ENCODE peak calls at places on chromosomes 16 and 17, in five cellular contexts. M is GM12865, H is tibial nerve, Q is Peyer's patch, R is lower leg skin. D is an unnamed sample.

GRCh38 chr17:7440113-7440822 is 956 bp downstream of the FGF11 start:
- DNase-seq in M (peak), Q (no peak), R (peak), H (no peak), D (peak)

GRCh38 chr16:28140788-28141618 is 70.8 kb downstream of the XPO6 start:
- DNase-seq in H (no peak), M (peak), Q (no peak), R (no peak), D (no peak)

GRCh38 chr16:85464342-85465305 is 148.5 kb upstream of the GSE1 start:
- DNase-seq in M (no peak), Q (no peak), R (no peak), H (no peak), D (no peak)

GRCh38 chr16:70605284-70605659 is 41.1 kb upstream of the IL34 start:
- DNase-seq in Q (no peak), H (no peak), R (no peak), M (no peak), D (no peak)

GRCh38 chr16:67110136-67110847 is 551 bp downstream of the PHAF1 start:
- DNase-seq in H (no peak), Q (no peak), R (no peak), M (no peak), D (no peak)

GRCh38 chr17:78236362-78237127 is 5.1 kb downstream of the TMEM235 start:
- DNase-seq in R (no peak), Q (no peak), M (no peak), H (no peak), D (no peak)

GRCh38 chr17:39461911-39462641 is 790 bp downstream of the CDK12 start:
- DNase-seq in R (peak), Q (no peak), M (no peak), H (peak), D (no peak)

GRCh38 chr17:39079836-39080235 is 71.6 kb downstream of the PLXDC1 start:
- DNase-seq in Q (no peak), R (no peak), M (no peak), H (no peak), D (no peak)

GRCh38 chr17:55454906-55455474 is 33.4 kb upstream of the MMD start:
- DNase-seq in M (no peak), Q (no peak), R (no peak), H (no peak), D (no peak)

GRCh38 chr17:44187131-44187899 is 543 bp downstream of the TMUB2 start:
- DNase-seq in R (peak), Q (no peak), M (peak), H (no peak), D (peak)

GRCh38 chr17:38561416-38562214 is 44.1 kb downstream of the SRCIN1 start:
- DNase-seq in R (no peak), M (no peak), Q (no peak), H (no peak), D (no peak)

GRCh38 chr17:43547659-43548256 is 1.6 kb upstream of the ETV4 start:
- DNase-seq in Q (no peak), M (no peak), R (no peak), H (no peak), D (no peak)

GRCh38 chr16:52825882-52826281 is 226.8 kb downstream of the CHD9NB start:
- DNase-seq in M (no peak), Q (no peak), H (no peak), R (no peak), D (no peak)

GRCh38 chr16:27899736-27900135 is 163.8 kb downstream of the GSG1L start:
- DNase-seq in Q (no peak), R (no peak), M (no peak), H (no peak), D (no peak)

GRCh38 chr17:5537251-5537650 is 47.1 kb downstream of the NLRP1 start:
- DNase-seq in R (no peak), M (no peak), Q (no peak), H (no peak), D (no peak)

GRCh38 chr17:40399185-40399584 is 18.5 kb downstream of the TOP2A start:
- DNase-seq in R (no peak), H (no peak), Q (no peak), M (peak), D (no peak)

GRCh38 chr16:23121024-23121423 is 28.2 kb downstream of the USP31 start:
- DNase-seq in H (no peak), R (no peak), Q (no peak), M (no peak), D (no peak)

GRCh38 chr17:8911205-8911604 is 43.7 kb upstream of the PIK3R6 start:
- DNase-seq in M (no peak), Q (no peak), H (no peak), R (peak), D (no peak)

GRCh38 chr16:46772463-46772862 is 24.3 kb upstream of the MYLK3 start:
- DNase-seq in H (no peak), M (no peak), R (no peak), Q (no peak), D (no peak)

GRCh38 chr17:76599699-76600460 is 14.2 kb upstream of the ST6GALNAC2 start:
- DNase-seq in H (no peak), Q (no peak), R (no peak), M (no peak), D (no peak)

GRCh38 chr16:2486645-2487516 is 12.0 kb downstream of the TBC1D24 start:
- DNase-seq in H (no peak), Q (peak), R (peak), M (peak), D (no peak)

GRCh38 chr17:78252111-78252634 is 20.7 kb downstream of the TMEM235 start:
- DNase-seq in R (no peak), Q (no peak), M (peak), H (no peak), D (no peak)

GRCh38 chr17:67151717-67152116 is 93.3 kb downstream of the HELZ start:
- DNase-seq in Q (no peak), M (no peak), H (no peak), R (no peak), D (no peak)

GRCh38 chr16:50664270-50664669 is 16.8 kb downstream of the SNX20 start:
- DNase-seq in H (no peak), Q (no peak), R (no peak), M (no peak), D (no peak)

GRCh38 chr17:78723001-78723796 is 58.9 kb downstream of the CYTH1 start:
- DNase-seq in H (no peak), M (no peak), Q (no peak), R (peak), D (no peak)

GRCh38 chr17:7807206-7807605 is 26.8 kb upstream of the KDM6B start:
- DNase-seq in M (no peak), R (no peak), Q (no peak), H (no peak), D (no peak)

GRCh38 chr17:45265823-45266222 is 3.9 kb upstream of the SPATA32 start:
- DNase-seq in Q (peak), M (no peak), R (no peak), H (no peak), D (no peak)

GRCh38 chr17:61416540-61417363 is 17.1 kb downstream of the TBX2 start:
- DNase-seq in M (peak), R (peak), Q (peak), H (peak), D (peak)

DNA sequence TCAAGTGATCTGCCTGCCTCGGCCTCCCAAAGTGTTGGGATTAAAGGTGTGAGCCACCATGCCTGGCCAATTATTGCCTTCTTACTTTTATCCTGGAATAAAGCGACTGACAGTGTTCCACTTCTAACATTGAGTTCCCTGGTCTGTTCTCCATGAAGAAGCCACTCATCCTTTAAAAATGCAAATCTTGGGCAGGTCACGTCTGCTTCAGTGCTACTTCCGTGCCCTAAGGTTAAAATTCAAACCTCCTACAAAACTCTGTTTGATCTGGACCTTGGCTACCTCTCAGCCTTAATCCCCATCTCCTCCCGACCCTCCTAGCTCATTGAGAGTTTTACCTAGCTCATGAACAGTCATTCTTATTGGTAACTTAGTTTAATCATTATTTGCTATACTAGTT is 9.6 kb upstream of the SHISA9 start:
- DNase-seq in R (no peak), Q (no peak), H (no peak), M (no peak), D (no peak)
- TF ChIP-seq CTCF in R (no peak), Q (no peak), H (no peak), M (no peak), D (no peak)

GRCh38 chr16:68355447-68356248 is 44.8 kb downstream of the PRMT7 start:
- DNase-seq in M (peak), Q (no peak), H (no peak), R (no peak), D (no peak)
- TF ChIP-seq CTCF in M (no peak), Q (peak), H (no peak), R (no peak), D (no peak)

GRCh38 chr17:34654871-34655270 is 75.5 kb downstream of the TMEM132E start:
- DNase-seq in Q (no peak), H (no peak), M (no peak), R (no peak), D (no peak)

GRCh38 chr17:34656801-34657200 is 77.4 kb downstream of the TMEM132E start:
- DNase-seq in H (no peak), M (no peak), R (no peak), Q (no peak), D (no peak)

GRCh38 chr17:34651267-34651955 is 72.0 kb downstream of the TMEM132E start:
- DNase-seq in H (no peak), R (no peak), Q (no peak), M (no peak), D (no peak)

GRCh38 chr17:34652001-34652400 is 72.6 kb downstream of the TMEM132E start:
- DNase-seq in M (no peak), R (no peak), H (no peak), Q (peak), D (no peak)

GRCh38 chr17:34654276-34654675 is 74.9 kb downstream of the TMEM132E start:
- DNase-seq in H (no peak), R (no peak), Q (peak), M (no peak), D (no peak)
- TF ChIP-seq CTCF in H (no peak), R (no peak), Q (no peak), M (no peak), D (no peak)

GRCh38 chr16:29694384-29695195 is 15.6 kb downstream of the QPRT start:
- DNase-seq in H (no peak), M (peak), Q (peak), R (no peak), D (no peak)
- TF ChIP-seq CTCF in H (no peak), M (no peak), Q (no peak), R (no peak), D (no peak)

D was measured in D721Med.